ENCODE peak calls at places on chromosomes 13 and 19, in ten cellular contexts. A is GM06990, Z is chondrocyte, R is B cell, B is psoas muscle, S is upper lobe of right lung, X is GM13977, C is thoracic aorta, N is heart right ventricle, F is sigmoid colon. V is an unnamed sample.
A peak's percentile ranks its signal among the peaks of the same experiment; 100 is the strongest.

GRCh38 chr19:47315125-47315821 is 5.6 kb downstream of the C5AR1 start:
- DNase-seq in Z (no peak), B (peak; percentile 62), A (no peak), F (peak; percentile 81), S (peak; percentile 80), X (no peak), N (no peak), C (peak; percentile 45), R (no peak), V (no peak)

GRCh38 chr19:11164879-11165406 is 9.4 kb upstream of the SPC24 start:
- DNase-seq in X (no peak), C (no peak), N (peak; percentile 80), Z (no peak), B (peak; percentile 85), F (peak; percentile 98), A (no peak), S (no peak), R (no peak), V (no peak)

GRCh38 chr19:16355293-16356043 is 30.8 kb downstream of the KLF2 start:
- DNase-seq in C (no peak), A (no peak), R (peak; percentile 46), F (no peak), Z (no peak), N (peak; percentile 51), S (no peak), X (peak; percentile 66), B (no peak), V (no peak)

GRCh38 chr13:73167046-73167820 is 108.4 kb downstream of the KLF5 start:
- DNase-seq in B (no peak), S (no peak), F (no peak), Z (no peak), A (no peak), X (no peak), R (no peak), N (no peak), C (no peak), V (no peak)

GRCh38 chr19:31073485-31074221 is 275.6 kb downstream of the TSHZ3 start:
- DNase-seq in R (no peak), F (no peak), A (no peak), N (no peak), S (no peak), X (no peak), C (no peak), Z (no peak), B (no peak), V (no peak)

GRCh38 chr19:34193876-34194275 is 21.6 kb downstream of the LSM14A start:
- DNase-seq in R (no peak), X (no peak), B (no peak), N (no peak), A (no peak), S (no peak), F (no peak), C (no peak), Z (no peak), V (no peak)

GRCh38 chr19:53055117-53055516 is 10.6 kb downstream of the ERVV-2 start:
- DNase-seq in Z (no peak), C (no peak), F (no peak), S (no peak), X (no peak), A (no peak), B (no peak), R (no peak), N (no peak), V (no peak)

GRCh38 chr19:41703602-41704293 is 4.7 kb upstream of the CEACAM5 start:
- DNase-seq in F (peak; percentile 30), X (no peak), S (peak; percentile 48), A (no peak), Z (no peak), R (no peak), C (no peak), N (no peak), B (no peak), V (no peak)

GRCh38 chr19:6225232-6225635 is 54.5 kb downstream of the MLLT1 start:
- DNase-seq in R (no peak), A (no peak), C (no peak), Z (peak; percentile 76), X (no peak), F (no peak), S (no peak), B (no peak), N (no peak), V (no peak)

GRCh38 chr13:113635048-113635420 is 23.0 kb downstream of the ATP4B start:
- DNase-seq in A (no peak), R (no peak), X (no peak), Z (no peak), B (no peak), C (no peak), F (no peak), N (no peak), S (peak; percentile 37), V (no peak)

GRCh38 chr19:40231544-40232424 is 5.3 kb upstream of the CCNP start:
- DNase-seq in Z (no peak), A (no peak), X (no peak), S (no peak), C (no peak), B (no peak), R (no peak), N (no peak), F (no peak), V (no peak)

GRCh38 chr19:30522359-30522758 is 150.2 kb downstream of the ZNF536 start:
- DNase-seq in S (no peak), C (no peak), X (no peak), Z (no peak), R (no peak), F (no peak), A (no peak), N (no peak), B (no peak), V (no peak)

GRCh38 chr13:97182065-97182890 is 39.9 kb upstream of the MBNL2 start:
- DNase-seq in N (no peak), X (no peak), B (no peak), S (no peak), C (no peak), F (no peak), Z (no peak), R (no peak), A (no peak), V (no peak)

GRCh38 chr13:96503481-96503880 is 413.6 kb downstream of the HS6ST3 start:
- DNase-seq in X (no peak), Z (no peak), S (no peak), R (no peak), F (no peak), C (no peak), B (no peak), A (no peak), N (no peak), V (no peak)

GRCh38 chr13:114044486-114044885 is 70.6 kb upstream of the C13orf46 start:
- DNase-seq in Z (no peak), X (no peak), B (no peak), S (no peak), C (no peak), N (no peak), F (no peak), R (no peak), A (no peak), V (no peak)

GRCh38 chr19:45547965-45548609 is 36.5 kb downstream of the OPA3 start:
- DNase-seq in F (no peak), N (no peak), B (no peak), R (no peak), S (no peak), Z (no peak), C (no peak), A (no peak), X (no peak), V (no peak)

GRCh38 chr19:35141627-35142401 is 1.2 kb upstream of the FXYD7 start:
- DNase-seq in N (no peak), R (peak; percentile 47), B (no peak), C (no peak), Z (no peak), A (no peak), F (no peak), S (no peak), X (no peak), V (no peak)

GRCh38 chr13:45218689-45219088 is 17.8 kb upstream of the KCTD4 start:
- DNase-seq in C (no peak), X (no peak), B (no peak), S (no peak), R (no peak), Z (no peak), F (no peak), A (no peak), N (no peak), V (no peak)

GRCh38 chr13:111286162-111286561 is 34.3 kb upstream of the TEX29 start:
- DNase-seq in Z (no peak), A (no peak), R (no peak), C (no peak), F (no peak), X (no peak), B (no peak), S (no peak), N (no peak), V (no peak)
- TF ChIP-seq CTCF in Z (peak; percentile 34), A (no peak), R (no peak), C (no peak), F (no peak), X (no peak), B (no peak), S (no peak), N (no peak), V (no peak)

GRCh38 chr13:25249001-25249543 is 38.2 kb downstream of the MTMR6 start:
- DNase-seq in X (peak; percentile 24), S (no peak), Z (no peak), B (no peak), A (no peak), N (no peak), F (no peak), R (no peak), C (no peak), V (peak; percentile 37)
- TF ChIP-seq CTCF in X (peak; percentile 57), S (peak; percentile 17), Z (peak; percentile 72), B (no peak), A (peak; percentile 68), N (no peak), F (no peak), R (peak; percentile 38), C (no peak), V (peak; percentile 60)

DNA sequence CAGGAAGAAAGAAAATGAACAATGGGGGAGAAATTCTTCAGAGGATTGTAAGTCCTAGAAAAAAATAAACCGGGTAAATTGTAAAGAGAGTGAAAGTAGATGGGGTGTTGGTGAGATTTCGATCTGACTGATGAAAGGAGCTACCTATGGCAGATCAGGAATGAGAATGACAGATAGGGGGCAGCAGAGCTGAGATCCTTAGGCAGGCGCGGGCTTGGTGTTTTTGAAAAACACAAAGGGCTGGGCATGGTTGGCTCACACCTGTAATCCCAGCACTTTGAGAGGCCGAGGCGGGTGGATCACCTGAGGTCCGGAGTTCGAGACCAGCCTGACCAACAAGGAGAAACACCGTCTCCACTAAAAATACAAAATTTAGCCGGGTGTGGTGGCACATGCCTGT is 1468.6 kb upstream of the SLC10A2 start:
- DNase-seq in C (no peak), Z (no peak), R (no peak), X (no peak), B (no peak), A (no peak), N (no peak), S (no peak), F (no peak), V (no peak)
- TF ChIP-seq CTCF in C (no peak), Z (peak; percentile 40), R (no peak), X (peak; percentile 32), B (no peak), A (no peak), N (no peak), S (no peak), F (no peak), V (no peak)

GRCh38 chr13:31521466-31521865 is 217.9 kb upstream of the RXFP2 start:
- DNase-seq in R (no peak), A (no peak), F (no peak), Z (no peak), S (no peak), X (no peak), B (no peak), C (no peak), N (no peak), V (no peak)
- TF ChIP-seq CTCF in R (no peak), A (no peak), F (no peak), Z (no peak), S (no peak), X (no peak), B (no peak), C (no peak), N (no peak), V (no peak)